ENCODE peak calls at places on chromosome 18, in four cellular contexts. J, Q, F and S are unnamed samples.

GRCh38 chr18:8654482-8655451 is 45.5 kb downstream of the RAB12 start:
- DNase-seq in Q (no peak), F (no peak), J (no peak), S (no peak)

GRCh38 chr18:61774846-61775245 is 118.0 kb downstream of the RNF152 start:
- DNase-seq in F (no peak), Q (no peak), J (no peak), S (no peak)

GRCh38 chr18:59779979-59780378 is 82.8 kb upstream of the CCBE1 start:
- DNase-seq in F (no peak), Q (no peak), J (no peak), S (no peak)

GRCh38 chr18:28729321-28729720 is 552.4 kb upstream of the CDH2 start:
- DNase-seq in F (no peak), Q (no peak), J (no peak), S (no peak)

GRCh38 chr18:44839239-44839666 is 158.6 kb downstream of the SETBP1 start:
- DNase-seq in F (peak), J (peak), Q (peak), S (no peak)

GRCh38 chr18:61892683-61893303 is at the start of gene RNF152:
- DNase-seq in F (peak), J (peak), Q (peak), S (peak)

GRCh38 chr18:55302337-55302833 is 285.6 kb downstream of the TCF4 start:
- DNase-seq in Q (no peak), F (no peak), J (no peak), S (no peak)

GRCh38 chr18:58991127-58991798 is 126.6 kb downstream of the ZNF532 start:
- DNase-seq in Q (no peak), F (no peak), J (no peak), S (no peak)

GRCh38 chr18:49749563-49749962 is 63.8 kb downstream of the ACAA2 start:
- DNase-seq in Q (no peak), F (no peak), J (no peak), S (no peak)

GRCh38 chr18:21181763-21182162 is 60.3 kb upstream of the GREB1L start:
- DNase-seq in J (no peak), Q (no peak), F (no peak), S (no peak)

GRCh38 chr18:79574938-79575525 is 104.6 kb upstream of the CTDP1 start:
- DNase-seq in Q (peak), F (no peak), J (no peak), S (no peak)

GRCh38 chr18:70333316-70333715 is 44.5 kb downstream of the SOCS6 start:
- DNase-seq in J (no peak), Q (no peak), F (no peak), S (no peak)

GRCh38 chr18:70333757-70334156 is 44.9 kb downstream of the SOCS6 start:
- DNase-seq in J (no peak), F (no peak), Q (no peak), S (no peak)

GRCh38 chr18:70334264-70334663 is 45.4 kb downstream of the SOCS6 start:
- DNase-seq in J (no peak), F (no peak), Q (no peak), S (no peak)

GRCh38 chr18:70335892-70336726 is 47.3 kb downstream of the SOCS6 start:
- DNase-seq in F (no peak), J (no peak), Q (no peak), S (no peak)

GRCh38 chr18:70334728-70335329 is 46.0 kb downstream of the SOCS6 start:
- DNase-seq in J (no peak), Q (no peak), F (no peak), S (no peak)
- TF ChIP-seq EP300 in J (no peak), Q (no peak), F (no peak), S (no peak)

GRCh38 chr18:9802774-9803697 is 82.7 kb upstream of the TXNDC2 start:
- DNase-seq in F (no peak), J (no peak), Q (no peak), S (no peak)
- TF ChIP-seq EP300 in F (no peak), J (no peak), Q (no peak), S (no peak)

DNA sequence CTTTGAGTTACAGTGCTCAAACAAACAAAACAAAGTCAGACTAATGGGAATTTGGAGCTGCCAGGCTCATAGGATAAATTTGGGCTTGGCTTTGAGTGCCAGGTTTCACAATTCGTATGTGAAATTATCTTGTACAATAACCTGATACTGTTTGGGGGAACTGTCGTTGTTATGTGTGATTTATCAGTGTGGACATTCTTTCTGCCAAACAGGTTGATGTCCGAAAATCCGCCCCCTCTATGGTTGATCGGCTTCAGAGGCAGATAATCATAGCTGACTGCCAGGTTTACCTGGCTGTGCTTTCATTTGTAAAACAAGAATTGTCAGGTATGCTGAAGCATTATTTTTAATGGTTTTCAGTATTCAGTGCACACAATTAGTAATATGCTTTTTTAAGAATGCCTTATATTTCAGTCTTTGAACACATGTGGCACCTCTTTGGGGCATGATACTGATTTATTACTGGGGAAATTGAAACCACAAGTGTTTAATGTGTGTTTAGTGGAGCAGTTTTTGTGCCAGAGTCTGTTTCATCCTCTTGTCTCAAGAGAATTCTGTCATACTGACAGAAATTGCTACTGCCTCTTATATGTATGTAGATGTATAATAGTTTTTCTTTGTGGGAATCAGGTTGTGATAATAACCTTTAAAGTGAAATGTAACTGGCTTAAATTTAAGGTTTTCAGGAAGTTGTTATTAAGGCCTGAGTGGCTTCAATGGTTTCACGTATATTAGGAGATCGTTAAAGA is 54.6 kb downstream of the TTC39C start:
- DNase-seq in F (no peak), J (no peak), Q (no peak), S (no peak)
- TF ChIP-seq EP300 in F (no peak), J (no peak), Q (no peak), S (no peak)

GRCh38 chr18:31943895-31944816 is 1.2 kb upstream of the TRAPPC8 start:
- DNase-seq in F (no peak), J (no peak), Q (no peak), S (no peak)

GRCh38 chr18:31946305-31947046 is 3.5 kb upstream of the TRAPPC8 start:
- DNase-seq in F (no peak), J (no peak), Q (no peak), S (no peak)

GRCh38 chr18:31941010-31941809 is 1.7 kb downstream of the TRAPPC8 start:
- DNase-seq in Q (no peak), F (no peak), J (no peak), S (no peak)

GRCh38 chr18:31942301-31942998 is 478 bp downstream of the TRAPPC8 start:
- DNase-seq in F (no peak), Q (no peak), J (peak), S (no peak)

GRCh38 chr18:31942999-31943894 is at the start of gene TRAPPC8:
- DNase-seq in J (peak), F (peak), Q (peak), S (peak)
- TF ChIP-seq EP300 in J (no peak), F (no peak), Q (no peak), S (no peak)

GRCh38 chr18:68466714-68467113 is 248.2 kb downstream of the TMX3 start:
- DNase-seq in Q (no peak), J (no peak), F (no peak), S (no peak)

GRCh38 chr18:68467966-68468365 is 246.9 kb downstream of the TMX3 start:
- DNase-seq in J (no peak), F (no peak), Q (no peak), S (no peak)

GRCh38 chr18:68472701-68473295 is 242.1 kb downstream of the TMX3 start:
- DNase-seq in Q (no peak), J (no peak), F (no peak), S (no peak)

GRCh38 chr18:68469049-68469625 is 245.8 kb downstream of the TMX3 start:
- DNase-seq in F (no peak), Q (no peak), J (no peak), S (no peak)
- TF ChIP-seq EP300 in F (no peak), Q (no peak), J (no peak), S (no peak)

GRCh38 chr18:43079422-43079821 is 36.1 kb downstream of the RIT2 start:
- DNase-seq in Q (no peak), F (no peak), J (no peak), S (no peak)
- TF ChIP-seq EP300 in Q (no peak), F (no peak), J (no peak), S (no peak)

DNA sequence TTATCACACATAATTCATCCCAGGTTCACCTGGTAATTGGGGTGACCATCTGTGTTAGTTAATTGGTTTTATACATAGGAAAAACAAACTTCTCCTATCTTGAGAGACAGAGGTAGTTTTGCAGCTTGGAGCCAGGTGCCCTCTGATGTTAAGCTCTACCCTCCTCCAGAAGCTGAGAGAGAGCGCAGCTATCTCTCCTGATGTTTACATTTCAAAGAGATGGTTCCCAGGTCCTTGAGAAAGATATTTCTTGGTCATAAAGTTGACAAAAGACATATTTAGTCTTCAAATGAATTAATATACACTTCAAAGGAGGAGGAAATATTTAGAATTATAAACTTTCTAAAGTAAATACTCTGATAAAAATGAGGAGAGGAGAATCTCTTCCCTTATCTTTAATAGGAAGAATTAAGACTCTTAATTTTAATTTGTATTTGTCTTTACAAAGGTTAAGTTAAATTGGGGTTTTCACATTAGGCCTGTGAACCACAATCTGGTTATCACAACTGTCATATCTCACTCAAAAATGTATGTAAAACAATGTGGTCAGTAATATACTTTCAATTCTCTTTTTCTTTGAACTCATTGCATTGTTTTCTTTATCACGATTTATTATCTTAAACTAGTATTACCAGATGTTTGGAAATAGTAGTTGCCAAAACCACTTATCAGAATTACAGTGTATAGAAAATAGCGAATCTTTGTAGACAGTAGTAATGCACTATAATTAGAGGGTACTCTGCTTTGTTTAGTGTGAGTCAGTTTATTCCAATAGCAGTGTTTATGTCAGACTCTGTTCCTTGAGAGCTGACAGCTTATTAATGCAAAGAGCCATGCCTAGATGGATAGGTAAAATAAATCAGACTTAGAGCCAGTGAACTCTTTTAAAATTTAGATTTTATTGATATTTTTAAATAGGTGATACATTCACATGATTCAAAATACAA is 26.7 kb downstream of the SERPINB4 start:
- DNase-seq in J (no peak), F (no peak), Q (no peak), S (no peak)
- TF ChIP-seq EP300 in J (no peak), F (no peak), Q (no peak), S (no peak)

GRCh38 chr18:269480-270090 is 1.7 kb upstream of the THOC1 start:
- DNase-seq in Q (no peak), F (no peak), J (no peak), S (no peak)

GRCh38 chr18:267380-267687 is 513 bp downstream of the THOC1 start:
- DNase-seq in J (no peak), Q (no peak), F (no peak), S (no peak)

GRCh38 chr18:272650-273049 is 4.8 kb upstream of the THOC1 start:
- DNase-seq in Q (no peak), F (no peak), J (no peak), S (no peak)

GRCh38 chr18:273525-273924 is 5.7 kb upstream of the THOC1 start:
- DNase-seq in J (no peak), Q (no peak), F (no peak), S (no peak)

GRCh38 chr18:267688-268552 is at the start of gene THOC1:
- DNase-seq in Q (peak), F (peak), J (peak), S (peak)
- TF ChIP-seq EP300 in Q (no peak), F (no peak), J (no peak), S (no peak)

GRCh38 chr18:39748727-39749126 is 2183.1 kb upstream of the CELF4 start:
- DNase-seq in J (no peak), F (no peak), Q (no peak), S (no peak)
- TF ChIP-seq EP300 in J (no peak), F (no peak), Q (no peak), S (no peak)

DNA sequence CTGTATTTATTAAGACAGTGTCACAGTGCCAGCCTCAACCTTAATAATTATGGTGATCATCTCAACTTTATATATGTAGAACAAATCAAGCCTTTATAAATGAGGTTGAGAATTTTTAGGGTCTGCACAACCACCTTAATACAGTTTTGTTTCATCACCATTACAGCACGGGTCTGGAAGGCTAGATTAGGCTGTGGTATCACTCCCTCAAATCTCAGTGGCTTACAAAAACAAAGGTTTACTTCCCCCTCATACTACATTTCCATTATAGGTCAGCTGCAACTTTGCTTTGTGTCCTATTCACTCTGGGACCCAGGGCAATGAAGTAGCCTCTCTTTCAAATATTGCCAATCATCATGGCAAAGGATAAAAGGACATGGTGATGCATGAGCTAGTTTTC is 23.3 kb upstream of the USP14 start:
- DNase-seq in Q (no peak), F (no peak), J (no peak), S (no peak)
- TF ChIP-seq EP300 in Q (no peak), F (no peak), J (no peak), S (no peak)